ENCODE peak calls at places on chromosomes 1 and 21, in nine cellular contexts. One of them, this sample, is unnamed.

GRCh38 chr1:200970771-200971427 is 52.6 kb downstream of the KIF21B start:
- DNase-seq in activated T-cell treated with anti-CD3 and anti-CD28 coated beads for 1 hour: no peak
- DNase-seq in hepatocyte: no peak
- DNase-seq in germinal center: no peak
- DNase-seq in activated naive CD4-positive, alpha-beta T cell treated with Interleukin-2 at 50 U/mL for 16 hours: no peak
- DNase-seq in HFF-Myc: no peak
- DNase-seq in astrocyte: no peak
- DNase-seq in IMR-90: no peak
- DNase-seq in T-helper 9 cell: no peak
- DNase-seq in this sample: no peak

GRCh38 chr1:49630156-49630555 is 393.6 kb downstream of the AGBL4 start:
- DNase-seq in IMR-90: no peak
- DNase-seq in activated T-cell treated with anti-CD3 and anti-CD28 coated beads for 1 hour: no peak
- DNase-seq in astrocyte: no peak
- DNase-seq in T-helper 9 cell: no peak
- DNase-seq in activated naive CD4-positive, alpha-beta T cell treated with Interleukin-2 at 50 U/mL for 16 hours: no peak
- DNase-seq in germinal center: no peak
- DNase-seq in hepatocyte: no peak
- DNase-seq in HFF-Myc: no peak
- DNase-seq in this sample: no peak

GRCh38 chr1:31666290-31666963 is 21.8 kb upstream of the PEF1 start:
- DNase-seq in HFF-Myc: peak
- DNase-seq in activated T-cell treated with anti-CD3 and anti-CD28 coated beads for 1 hour: no peak
- DNase-seq in astrocyte: peak
- DNase-seq in IMR-90: peak
- DNase-seq in germinal center: no peak
- DNase-seq in activated naive CD4-positive, alpha-beta T cell treated with Interleukin-2 at 50 U/mL for 16 hours: no peak
- DNase-seq in hepatocyte: peak
- DNase-seq in T-helper 9 cell: no peak
- DNase-seq in this sample: no peak

GRCh38 chr1:232372431-232373225 is 257.3 kb downstream of the SIPA1L2 start:
- DNase-seq in hepatocyte: no peak
- DNase-seq in activated naive CD4-positive, alpha-beta T cell treated with Interleukin-2 at 50 U/mL for 16 hours: no peak
- DNase-seq in germinal center: no peak
- DNase-seq in activated T-cell treated with anti-CD3 and anti-CD28 coated beads for 1 hour: no peak
- DNase-seq in IMR-90: no peak
- DNase-seq in astrocyte: no peak
- DNase-seq in HFF-Myc: no peak
- DNase-seq in T-helper 9 cell: no peak
- DNase-seq in this sample: no peak

GRCh38 chr1:6188466-6188865 is 8.3 kb upstream of the CHD5 start:
- DNase-seq in activated naive CD4-positive, alpha-beta T cell treated with Interleukin-2 at 50 U/mL for 16 hours: no peak
- DNase-seq in germinal center: no peak
- DNase-seq in T-helper 9 cell: no peak
- DNase-seq in IMR-90: no peak
- DNase-seq in hepatocyte: no peak
- DNase-seq in activated T-cell treated with anti-CD3 and anti-CD28 coated beads for 1 hour: no peak
- DNase-seq in HFF-Myc: no peak
- DNase-seq in astrocyte: no peak
- DNase-seq in this sample: no peak

GRCh38 chr1:65065535-65066378 is 82.2 kb upstream of the AK4 start:
- DNase-seq in HFF-Myc: no peak
- DNase-seq in activated naive CD4-positive, alpha-beta T cell treated with Interleukin-2 at 50 U/mL for 16 hours: no peak
- DNase-seq in germinal center: peak
- DNase-seq in IMR-90: no peak
- DNase-seq in hepatocyte: peak
- DNase-seq in astrocyte: no peak
- DNase-seq in activated T-cell treated with anti-CD3 and anti-CD28 coated beads for 1 hour: no peak
- DNase-seq in T-helper 9 cell: no peak
- DNase-seq in this sample: no peak

GRCh38 chr1:38029081-38029681 is 16.6 kb downstream of the UTP11 start:
- DNase-seq in germinal center: no peak
- DNase-seq in IMR-90: no peak
- DNase-seq in HFF-Myc: no peak
- DNase-seq in T-helper 9 cell: no peak
- DNase-seq in activated T-cell treated with anti-CD3 and anti-CD28 coated beads for 1 hour: no peak
- DNase-seq in hepatocyte: peak
- DNase-seq in activated naive CD4-positive, alpha-beta T cell treated with Interleukin-2 at 50 U/mL for 16 hours: no peak
- DNase-seq in astrocyte: no peak
- DNase-seq in this sample: peak

GRCh38 chr21:33799378-33800090 is 116.1 kb downstream of the ATP5PO start:
- DNase-seq in astrocyte: no peak
- DNase-seq in activated T-cell treated with anti-CD3 and anti-CD28 coated beads for 1 hour: no peak
- DNase-seq in IMR-90: no peak
- DNase-seq in T-helper 9 cell: no peak
- DNase-seq in hepatocyte: no peak
- DNase-seq in HFF-Myc: no peak
- DNase-seq in germinal center: no peak
- DNase-seq in activated naive CD4-positive, alpha-beta T cell treated with Interleukin-2 at 50 U/mL for 16 hours: no peak
- DNase-seq in this sample: no peak

GRCh38 chr21:26125433-26126167 is 45.0 kb downstream of the APP start:
- DNase-seq in activated T-cell treated with anti-CD3 and anti-CD28 coated beads for 1 hour: no peak
- DNase-seq in hepatocyte: no peak
- DNase-seq in T-helper 9 cell: no peak
- DNase-seq in activated naive CD4-positive, alpha-beta T cell treated with Interleukin-2 at 50 U/mL for 16 hours: no peak
- DNase-seq in IMR-90: peak
- DNase-seq in astrocyte: no peak
- DNase-seq in HFF-Myc: no peak
- DNase-seq in germinal center: no peak
- DNase-seq in this sample: peak

GRCh38 chr1:201554789-201555592 is 16.1 kb downstream of the NAV1 start:
- DNase-seq in activated naive CD4-positive, alpha-beta T cell treated with Interleukin-2 at 50 U/mL for 16 hours: no peak
- DNase-seq in germinal center: no peak
- DNase-seq in astrocyte: no peak
- DNase-seq in activated T-cell treated with anti-CD3 and anti-CD28 coated beads for 1 hour: no peak
- DNase-seq in hepatocyte: no peak
- DNase-seq in IMR-90: no peak
- DNase-seq in HFF-Myc: no peak
- DNase-seq in T-helper 9 cell: no peak
- DNase-seq in this sample: no peak

GRCh38 chr1:47578862-47579419 is 141.1 kb downstream of the FOXD2 start:
- DNase-seq in IMR-90: no peak
- DNase-seq in astrocyte: no peak
- DNase-seq in activated T-cell treated with anti-CD3 and anti-CD28 coated beads for 1 hour: no peak
- DNase-seq in HFF-Myc: peak
- DNase-seq in hepatocyte: peak
- DNase-seq in germinal center: no peak
- DNase-seq in activated naive CD4-positive, alpha-beta T cell treated with Interleukin-2 at 50 U/mL for 16 hours: no peak
- DNase-seq in T-helper 9 cell: no peak
- DNase-seq in this sample: no peak

GRCh38 chr1:118960026-118960561 is 28.0 kb downstream of the TBX15 start:
- DNase-seq in hepatocyte: peak
- DNase-seq in IMR-90: no peak
- DNase-seq in T-helper 9 cell: no peak
- DNase-seq in germinal center: peak
- DNase-seq in activated T-cell treated with anti-CD3 and anti-CD28 coated beads for 1 hour: no peak
- DNase-seq in HFF-Myc: no peak
- DNase-seq in astrocyte: no peak
- DNase-seq in activated naive CD4-positive, alpha-beta T cell treated with Interleukin-2 at 50 U/mL for 16 hours: no peak
- DNase-seq in this sample: no peak

GRCh38 chr1:68036946-68037345 is 13.5 kb downstream of the DIRAS3 start:
- DNase-seq in astrocyte: no peak
- DNase-seq in hepatocyte: no peak
- DNase-seq in T-helper 9 cell: no peak
- DNase-seq in activated naive CD4-positive, alpha-beta T cell treated with Interleukin-2 at 50 U/mL for 16 hours: no peak
- DNase-seq in germinal center: no peak
- DNase-seq in HFF-Myc: no peak
- DNase-seq in activated T-cell treated with anti-CD3 and anti-CD28 coated beads for 1 hour: no peak
- DNase-seq in IMR-90: no peak
- DNase-seq in this sample: no peak

GRCh38 chr1:200888349-200888838 is 6.3 kb upstream of the INAVA start:
- DNase-seq in HFF-Myc: no peak
- DNase-seq in germinal center: peak
- DNase-seq in IMR-90: no peak
- DNase-seq in activated naive CD4-positive, alpha-beta T cell treated with Interleukin-2 at 50 U/mL for 16 hours: peak
- DNase-seq in hepatocyte: peak
- DNase-seq in astrocyte: no peak
- DNase-seq in activated T-cell treated with anti-CD3 and anti-CD28 coated beads for 1 hour: peak
- DNase-seq in T-helper 9 cell: peak
- DNase-seq in this sample: no peak

This sample was measured in HAP-1.